ENCODE peak calls at places on chromosome 12, in six cellular contexts. C, N, P, F, A and E are unnamed samples.

GRCh38 chr12:88420460-88420859 is 159.8 kb downstream of the KITLG start:
- DNase-seq in C (no peak), A (no peak), N (no peak), P (peak), F (no peak), E (no peak)

GRCh38 chr12:113299619-113300237 is 35.2 kb downstream of the SLC8B1 start:
- DNase-seq in N (peak), F (no peak), C (no peak), P (peak), A (peak), E (peak)

GRCh38 chr12:111404362-111405148 is 1.2 kb upstream of the SH2B3 start:
- DNase-seq in A (peak), F (no peak), C (no peak), N (peak), P (no peak), E (peak)

GRCh38 chr12:16323010-16323409 is 24.4 kb upstream of the MGST1 start:
- DNase-seq in C (no peak), F (no peak), N (no peak), P (no peak), A (no peak), E (no peak)

GRCh38 chr12:106051853-106052531 is 86.8 kb downstream of the NUAK1 start:
- DNase-seq in C (no peak), F (no peak), N (no peak), P (no peak), A (no peak), E (no peak)

GRCh38 chr12:54723653-54724256 is 75.6 kb upstream of the DCD start:
- DNase-seq in A (no peak), F (no peak), P (peak), N (peak), C (no peak), E (no peak)

GRCh38 chr12:20624718-20625117 is 70.4 kb upstream of the SLCO1C1 start:
- DNase-seq in A (peak), N (no peak), C (no peak), F (no peak), P (peak), E (peak)

GRCh38 chr12:129870146-129870545 is 33.7 kb downstream of the TMEM132D start:
- DNase-seq in P (no peak), N (no peak), F (no peak), A (no peak), C (no peak), E (no peak)

GRCh38 chr12:108773798-108774788 is 42.8 kb upstream of the CORO1C start:
- DNase-seq in N (no peak), C (no peak), F (peak), A (peak), P (no peak), E (peak)

GRCh38 chr12:122366685-122367475 is 55.6 kb downstream of the CLIP1 start:
- DNase-seq in C (no peak), P (peak), A (peak), N (peak), F (no peak), E (no peak)

GRCh38 chr12:51036165-51036765 is 10.1 kb upstream of the SLC11A2 start:
- DNase-seq in C (no peak), A (peak), P (no peak), F (no peak), N (no peak), E (no peak)

GRCh38 chr12:13981296-13981962 is at the start of gene GRIN2B:
- DNase-seq in N (no peak), A (no peak), F (peak), C (no peak), P (peak), E (peak)

GRCh38 chr12:28189774-28190320 is 409 bp upstream of the CCDC91 start:
- DNase-seq in F (no peak), C (no peak), N (no peak), P (no peak), A (no peak), E (no peak)

GRCh38 chr12:6323340-6323994 is 13.0 kb downstream of the PLEKHG6 start:
- DNase-seq in A (peak), N (peak), F (no peak), P (peak), C (peak), E (peak)

GRCh38 chr12:75334384-75335030 is at the start of gene GLIPR1L1:
- DNase-seq in A (peak), C (peak), F (peak), N (peak), P (peak), E (peak)

GRCh38 chr12:51028126-51028810 is 2.1 kb upstream of the SLC11A2 start:
- DNase-seq in N (peak), C (no peak), P (no peak), A (peak), F (no peak), E (no peak)

GRCh38 chr12:104864668-104865067 is 93.4 kb downstream of the SLC41A2 start:
- DNase-seq in P (no peak), F (no peak), A (no peak), C (no peak), N (no peak), E (no peak)

GRCh38 chr12:53004582-53004981 is 1.7 kb upstream of the EIF4B start:
- DNase-seq in C (no peak), F (no peak), A (no peak), P (no peak), N (no peak), E (no peak)

GRCh38 chr12:129789921-129790320 is 113.9 kb downstream of the TMEM132D start:
- DNase-seq in C (no peak), P (no peak), F (no peak), A (no peak), N (no peak), E (no peak)

GRCh38 chr12:65631621-65632111 is 192.6 kb upstream of the HMGA2 start:
- DNase-seq in P (peak), A (peak), C (no peak), N (no peak), F (no peak), E (no peak)

GRCh38 chr12:81819991-81820633 is 61.0 kb upstream of the PPFIA2 start:
- DNase-seq in C (no peak), A (no peak), F (no peak), P (no peak), N (no peak), E (no peak)

GRCh38 chr12:92485356-92486348 is 217.1 kb upstream of the PLEKHG7 start:
- DNase-seq in N (no peak), C (no peak), F (no peak), A (no peak), P (no peak), E (no peak)

GRCh38 chr12:26830783-26831601 is 2.0 kb downstream of the ITPR2 start:
- DNase-seq in N (no peak), F (no peak), A (no peak), C (no peak), P (no peak), E (no peak)

GRCh38 chr12:124458220-124458991 is 109.0 kb downstream of the NCOR2 start:
- DNase-seq in C (no peak), F (no peak), N (no peak), P (no peak), A (no peak), E (no peak)

GRCh38 chr12:110109037-110109836 is 14.9 kb upstream of the IFT81 start:
- DNase-seq in C (no peak), N (peak), A (peak), P (no peak), F (no peak), E (peak)

GRCh38 chr12:119114294-119114693 is 64.4 kb upstream of the HSPB8 start:
- DNase-seq in A (no peak), F (no peak), C (no peak), P (no peak), N (no peak), E (no peak)

GRCh38 chr12:56190695-56191155 is 1.4 kb upstream of the SMARCC2 start:
- DNase-seq in N (no peak), C (no peak), F (no peak), P (no peak), A (no peak), E (no peak)

GRCh38 chr12:56188786-56189335 is 422 bp downstream of the SMARCC2 start:
- DNase-seq in A (no peak), N (peak), C (no peak), F (peak), P (no peak), E (peak)

GRCh38 chr12:56189918-56190694 is 823 bp upstream of the SMARCC2 start:
- DNase-seq in N (peak), C (peak), A (peak), P (peak), F (peak), E (peak)

GRCh38 chr12:56188116-56188785 is 1.0 kb downstream of the SMARCC2 start:
- DNase-seq in A (no peak), N (no peak), C (no peak), F (no peak), P (no peak), E (no peak)

DNA sequence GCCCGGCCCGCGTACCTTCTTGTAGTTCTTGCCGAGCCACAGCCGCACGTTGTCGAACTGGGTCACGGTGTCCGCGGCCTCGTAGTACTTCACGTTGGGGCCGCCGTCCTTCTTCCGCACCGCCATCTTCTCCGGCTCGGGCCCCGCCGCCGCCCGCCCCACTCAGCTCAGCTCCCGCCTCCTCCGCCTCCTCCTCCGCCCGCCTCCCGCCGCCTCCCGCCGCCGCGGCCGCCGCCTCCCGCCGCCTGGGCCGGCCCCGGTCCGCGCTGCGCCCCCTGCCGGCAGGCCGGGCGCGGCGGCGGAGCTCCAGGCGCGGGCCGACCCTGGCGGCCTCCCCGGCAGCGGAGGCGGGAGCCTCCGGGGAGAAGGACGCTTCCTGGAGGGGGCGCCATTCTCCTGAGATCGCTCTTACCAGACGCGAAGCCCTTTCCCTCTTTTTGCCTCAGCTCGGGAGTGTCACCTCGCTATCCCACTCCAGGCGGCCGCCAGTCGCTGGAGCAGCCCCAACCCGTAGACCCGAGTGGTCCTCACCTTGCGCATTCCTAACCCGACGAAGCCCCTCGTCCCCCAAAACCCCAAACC is at the start of gene SMARCC2:
- DNase-seq in C (peak), F (peak), A (peak), P (peak), N (peak), E (peak)
- TF ChIP-seq POLR2AphosphoS5 in C (no peak), F (peak), A (no peak), P (peak), N (no peak), E (peak)

GRCh38 chr12:126093911-126094310 is 1028.7 kb downstream of the AACS start:
- DNase-seq in F (peak), A (no peak), N (peak), C (no peak), P (no peak), E (peak)
- TF ChIP-seq YY1 in F (no peak), A (no peak), N (no peak), C (no peak), P (no peak), E (no peak)

GRCh38 chr12:2833810-2834209 is 1.0 kb downstream of the NRIP2 start:
- DNase-seq in N (no peak), P (no peak), A (no peak), F (no peak), C (no peak), E (no peak)
- TF ChIP-seq POLR2AphosphoS5 in N (no peak), P (no peak), A (no peak), F (no peak), C (no peak), E (no peak)

GRCh38 chr12:95590775-95591174 is 39.5 kb upstream of the USP44 start:
- DNase-seq in P (no peak), N (no peak), F (no peak), A (no peak), C (no peak), E (no peak)

GRCh38 chr12:95591731-95592130 is 40.5 kb upstream of the USP44 start:
- DNase-seq in N (no peak), A (no peak), C (no peak), P (no peak), F (no peak), E (no peak)

DNA sequence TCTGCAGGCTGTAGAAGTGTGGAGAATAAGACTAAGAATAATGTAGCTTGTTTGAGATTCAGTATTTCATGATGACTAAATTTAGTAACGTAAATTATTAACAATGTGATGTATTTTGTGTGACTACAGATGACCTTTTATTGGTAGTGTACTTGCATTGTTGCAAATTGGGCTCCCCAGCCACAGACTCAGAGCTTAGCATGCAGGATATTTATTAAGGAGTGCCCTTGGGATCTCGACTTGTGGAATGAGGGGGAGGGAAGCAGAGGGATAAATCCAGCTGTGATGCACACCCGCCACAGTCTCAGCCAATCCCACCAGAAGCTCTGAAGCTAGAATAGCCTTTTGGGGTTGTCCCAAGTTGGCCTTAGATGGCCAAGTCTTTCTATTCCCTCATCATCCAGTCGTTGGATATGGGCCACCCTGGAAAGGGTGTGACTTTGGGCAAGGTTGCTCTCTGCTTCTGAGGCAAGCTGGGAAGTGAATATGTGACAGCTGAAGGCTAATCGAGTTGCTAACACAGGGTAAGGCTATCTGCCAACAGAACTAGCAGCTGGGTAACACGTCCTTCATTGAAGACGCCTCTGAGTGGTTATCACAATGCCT is 42.1 kb upstream of the USP44 start:
- DNase-seq in N (no peak), A (no peak), F (no peak), C (no peak), P (no peak), E (no peak)
- TF ChIP-seq YY1 in N (no peak), A (no peak), F (no peak), C (no peak), P (no peak), E (no peak)

DNA sequence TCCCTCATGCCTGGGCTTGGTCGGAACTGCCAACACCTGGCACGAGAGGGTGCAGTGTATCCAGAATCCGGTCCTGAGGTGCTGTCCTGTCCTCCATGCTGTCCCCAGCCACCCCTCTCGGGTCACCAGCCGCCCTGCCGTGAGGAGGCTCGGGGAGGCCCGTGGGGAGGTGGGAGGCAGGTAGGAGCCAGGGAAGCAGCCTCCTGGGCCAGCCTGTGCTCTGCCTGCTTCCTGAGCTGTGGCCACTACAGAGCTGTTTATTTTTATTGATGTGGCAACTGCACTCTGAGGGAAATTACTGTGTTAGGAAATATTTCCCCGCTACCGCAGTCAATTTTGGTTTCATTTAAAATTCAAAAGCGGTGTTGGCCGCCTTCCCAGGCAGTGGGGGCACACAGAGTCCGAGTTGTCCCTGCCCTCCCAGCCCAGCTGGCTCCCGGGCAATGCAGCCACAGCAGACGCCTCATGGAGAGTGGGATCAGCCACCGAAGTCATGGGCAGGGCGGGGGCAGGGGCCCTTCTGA is 18.3 kb downstream of the NOC4L start:
- DNase-seq in C (no peak), F (no peak), N (no peak), P (no peak), A (no peak), E (peak)
- TF ChIP-seq POLR2AphosphoS5 in C (no peak), F (no peak), N (no peak), P (no peak), A (no peak), E (no peak)